ENCODE peak calls at places on chromosomes 11 and 22, in ten cellular contexts. W is activated naive CD4-positive, alpha-beta T cell treated with anti-CD3 and anti-CD28 coated beads, Interleukin-2, amount 50 U/mL, for 16 hours; M is GM23338; J is amygdala; S is activated CD4-positive, CD25-positive, alpha-beta regulatory T cell; Q is foreskin fibroblast; R is nucleus accumbens; X is effector memory CD8-positive, alpha-beta T cell; O is H9; V is A549. T is an unnamed sample.

GRCh38 chr11:46338636-46338987 is 8.7 kb upstream of the DGKZ start:
- DNase-seq in W (no peak), M (peak), J (no peak), S (no peak), Q (peak), R (no peak), X (no peak), O (no peak), V (no peak), T (no peak)

GRCh38 chr11:33018005-33018404 is 2.3 kb downstream of the DEPDC7 start:
- DNase-seq in W (no peak), M (no peak), J (no peak), S (no peak), Q (no peak), R (no peak), X (no peak), O (no peak), V (no peak), T (no peak)

GRCh38 chr22:38180841-38181452 is 683 bp downstream of the PLA2G6 start:
- DNase-seq in W (no peak), M (peak), J (peak), S (no peak), Q (peak), R (peak), X (peak), O (no peak), V (no peak), T (peak)

GRCh38 chr11:65973439-65974110 is 12.0 kb downstream of the SART1 start:
- DNase-seq in W (no peak), M (no peak), J (no peak), S (no peak), Q (peak), R (no peak), X (no peak), O (no peak), V (no peak), T (no peak)

GRCh38 chr11:116833816-116834534 is 3.4 kb downstream of the APOA1 start:
- DNase-seq in W (no peak), M (no peak), J (no peak), S (no peak), Q (no peak), R (no peak), X (no peak), O (no peak), V (no peak), T (no peak)

GRCh38 chr11:32809313-32809712 is 14.9 kb upstream of the CCDC73 start:
- DNase-seq in W (peak), M (peak), J (peak), S (no peak), Q (peak), R (peak), X (peak), O (peak), V (peak), T (peak)

GRCh38 chr11:17328856-17329490 is 22.6 kb upstream of the NCR3LG1 start:
- DNase-seq in W (no peak), M (peak), J (no peak), S (no peak), Q (no peak), R (no peak), X (no peak), O (peak), V (no peak), T (no peak)

GRCh38 chr22:37079668-37080171 is 28.2 kb downstream of the KCTD17 start:
- DNase-seq in W (peak), M (no peak), J (no peak), S (peak), Q (peak), R (no peak), X (peak), O (no peak), V (no peak), T (no peak)

GRCh38 chr11:67033661-67034166 is 10.8 kb downstream of the SYT12 start:
- DNase-seq in W (no peak), M (no peak), J (peak), S (no peak), Q (peak), R (peak), X (no peak), O (no peak), V (no peak), T (peak)

GRCh38 chr22:45438364-45438763 is 24.9 kb downstream of the RIBC2 start:
- DNase-seq in W (no peak), M (no peak), J (no peak), S (no peak), Q (peak), R (no peak), X (no peak), O (no peak), V (no peak), T (no peak)

T was measured in posterior cingulate gyrus.